ENCODE peak calls at places on chromosomes 5 and 9, in four cellular contexts. S is left ventricle myocardium inferior; J is CD8-positive, alpha-beta memory T cell; T is body of pancreas. O is an unnamed sample. For H3K4me1, the result is how much of the 10 kb centered on the place peaks cover.

GRCh38 chr5:140262839-140263238 is 40.1 kb downstream of the PFDN1 start:
- DNase-seq in T (no peak), J (no peak), S (no peak), O (no peak)

GRCh38 chr9:122036988-122037387 is 56.1 kb downstream of the TTLL11 start:
- DNase-seq in J (no peak), S (no peak), T (no peak), O (no peak)

GRCh38 chr9:111037744-111038335 is 430 bp downstream of the LPAR1 start:
- DNase-seq in S (peak), T (peak), J (no peak), O (peak)

GRCh38 chr5:36631575-36632362 is 25.4 kb downstream of the SLC1A3 start:
- DNase-seq in J (no peak), T (no peak), S (no peak), O (no peak)

GRCh38 chr5:669111-669841 is 23.9 kb downstream of the TPPP start:
- DNase-seq in S (no peak), J (no peak), T (peak), O (peak)

GRCh38 chr5:163894645-163895044 is 389.2 kb downstream of the MAT2B start:
- DNase-seq in T (no peak), J (no peak), S (no peak), O (no peak)

GRCh38 chr5:111278824-111279504 is 54.8 kb downstream of the CAMK4 start:
- DNase-seq in J (peak), T (peak), S (peak), O (peak)

GRCh38 chr9:97737429-97737828 is 40.3 kb upstream of the XPA start:
- DNase-seq in T (peak), J (no peak), S (no peak), O (no peak)

GRCh38 chr9:95627802-95628201 is 111.0 kb upstream of the PTCH1 start:
- DNase-seq in T (no peak), S (no peak), J (no peak), O (no peak)

GRCh38 chr5:58925627-58926545 is 343.0 kb downstream of the RAB3C start:
- DNase-seq in J (no peak), T (no peak), S (no peak), O (no peak)

DNA sequence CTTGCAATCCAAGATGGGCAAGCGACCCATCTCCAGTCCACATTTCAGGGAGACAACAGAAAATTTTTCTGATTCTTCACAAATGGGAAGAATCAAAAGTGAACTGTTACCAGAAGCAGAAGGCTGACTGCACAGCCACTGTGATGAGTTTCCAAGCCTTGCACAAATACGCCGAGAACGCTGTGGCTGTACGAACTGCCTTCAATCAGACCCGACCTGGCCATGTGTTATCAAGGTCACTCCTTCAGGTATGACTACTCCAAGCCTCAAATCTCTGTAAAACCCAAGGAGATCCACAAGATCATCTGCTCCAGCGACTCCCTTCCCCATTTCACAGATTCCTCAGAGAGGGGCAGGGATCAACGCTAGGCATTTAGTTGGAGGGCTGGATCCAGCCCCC is 26.9 kb downstream of the RAPGEF1 start:
- DNase-seq in T (peak), J (no peak), S (no peak), O (no peak)
- H3K27ac ChIP-seq in T (peak), J (no peak), S (peak), O (peak)

GRCh38 chr5:150021491-150022162 is 21.1 kb downstream of the HMGXB3 start:
- DNase-seq in T (no peak), S (peak), J (no peak), O (no peak)

GRCh38 chr5:150017606-150018005 is 17.1 kb downstream of the HMGXB3 start:
- DNase-seq in S (no peak), J (no peak), T (no peak), O (no peak)

GRCh38 chr5:150022163-150022540 is 21.6 kb downstream of the HMGXB3 start:
- DNase-seq in T (no peak), S (no peak), J (no peak), O (no peak)

GRCh38 chr5:150022681-150023080 is 22.1 kb downstream of the HMGXB3 start:
- DNase-seq in S (no peak), T (no peak), J (no peak), O (no peak)

GRCh38 chr5:150020249-150020648 is 19.7 kb downstream of the HMGXB3 start:
- DNase-seq in S (no peak), T (no peak), J (no peak), O (no peak)
- H3K4me1 ChIP-seq in S (under half), T (under half), J (under half), O (under half)

GRCh38 chr9:93467062-93467416 is 13.7 kb upstream of the FAM120AOS start:
- DNase-seq in S (no peak), T (no peak), J (no peak), O (no peak)
- H3K27ac ChIP-seq in S (peak), T (peak), J (no peak), O (peak)

GRCh38 chr9:136416914-136417313 is 6.5 kb downstream of the PMPCA start:
- DNase-seq in T (no peak), J (no peak), S (no peak), O (no peak)
- H3K4me1 ChIP-seq in T (under half), J (under half), S (under half), O (under half)